ENCODE peak calls at places on chromosomes 5 and 9, in seven cellular contexts. S, W, C, N, A, K and R are unnamed samples.

GRCh38 chr5:172867761-172868435 is 33.8 kb downstream of the ERGIC1 start:
- DNase-seq in S (no peak), W (no peak), C (no peak), N (no peak), A (no peak), K (no peak), R (no peak)

GRCh38 chr5:156208271-156208670 is 118.7 kb upstream of the SGCD start:
- DNase-seq in S (no peak), W (peak; percentile 6), C (no peak), N (peak; percentile 29), A (no peak), K (peak; percentile 35), R (no peak)

GRCh38 chr5:94754824-94755223 is 136.4 kb downstream of the SLF1 start:
- DNase-seq in S (no peak), W (no peak), C (no peak), N (no peak), A (no peak), K (no peak), R (no peak)

GRCh38 chr9:135858491-135859185 is 48.7 kb downstream of the CAMSAP1 start:
- DNase-seq in S (peak; percentile 28), W (peak; percentile 7), C (no peak), N (no peak), A (no peak), K (no peak), R (no peak)

GRCh38 chr5:38078161-38078560 is 180.2 kb upstream of the EGFLAM start:
- DNase-seq in S (no peak), W (no peak), C (no peak), N (no peak), A (no peak), K (no peak), R (no peak)

GRCh38 chr9:93207326-93207814 is 23.4 kb downstream of the WNK2 start:
- DNase-seq in S (no peak), W (peak; percentile 85), C (no peak), N (no peak), A (no peak), K (no peak), R (no peak)

GRCh38 chr5:39176740-39177628 is 42.4 kb downstream of the FYB1 start:
- DNase-seq in S (peak; percentile 77), W (no peak), C (no peak), N (peak; percentile 52), A (no peak), K (no peak), R (peak; percentile 44)

GRCh38 chr9:96126321-96126881 is 175.6 kb downstream of the HSD17B3 start:
- DNase-seq in S (no peak), W (no peak), C (no peak), N (no peak), A (no peak), K (no peak), R (no peak)

GRCh38 chr5:169534939-169535338 is 48.6 kb upstream of the SPDL1 start:
- DNase-seq in S (no peak), W (no peak), C (no peak), N (no peak), A (no peak), K (no peak), R (no peak)

GRCh38 chr9:6413365-6414263 is 615 bp downstream of the UHRF2 start:
- DNase-seq in S (peak; percentile 54), W (no peak), C (peak; percentile 56), N (peak; percentile 42), A (peak; percentile 2), K (peak; percentile 71), R (no peak)

GRCh38 chr5:115354246-115354645 is 57.8 kb upstream of the CCDC112 start:
- DNase-seq in S (no peak), W (no peak), C (no peak), N (no peak), A (no peak), K (no peak), R (no peak)

GRCh38 chr9:32524558-32525461 is 1.2 kb downstream of the RIGI start:
- DNase-seq in S (peak; percentile 28), W (no peak), C (peak; percentile 45), N (no peak), A (no peak), K (no peak), R (no peak)